ENCODE peak calls at places on chromosomes 11 and 22, in four cellular contexts. One of them, this sample, is unnamed.

GRCh38 chr11:63709336-63709735 is 28.0 kb downstream of the RTN3 start:
- DNase-seq in epithelial cell of esophagus: no peak
- DNase-seq in naive thymus-derived CD8-positive, alpha-beta T cell: no peak
- DNase-seq in EH: peak
- DNase-seq in this sample: no peak

GRCh38 chr11:129896062-129896461 is 684 bp upstream of the NFRKB start:
- DNase-seq in epithelial cell of esophagus: no peak
- DNase-seq in naive thymus-derived CD8-positive, alpha-beta T cell: no peak
- DNase-seq in EH: no peak
- DNase-seq in this sample: no peak

GRCh38 chr11:90241414-90241813 is 18.6 kb upstream of the CHORDC1 start:
- DNase-seq in EH: no peak
- DNase-seq in naive thymus-derived CD8-positive, alpha-beta T cell: no peak
- DNase-seq in epithelial cell of esophagus: peak
- DNase-seq in this sample: no peak

GRCh38 chr11:115616941-115617340 is 112.7 kb upstream of the CADM1 start:
- DNase-seq in epithelial cell of esophagus: no peak
- DNase-seq in naive thymus-derived CD8-positive, alpha-beta T cell: no peak
- DNase-seq in EH: peak
- DNase-seq in this sample: peak

GRCh38 chr22:49810363-49811013 is 17.2 kb downstream of the BRD1 start:
- DNase-seq in EH: peak
- DNase-seq in epithelial cell of esophagus: no peak
- DNase-seq in naive thymus-derived CD8-positive, alpha-beta T cell: no peak
- DNase-seq in this sample: peak

GRCh38 chr11:44112083-44112865 is 16.8 kb downstream of the EXT2 start:
- DNase-seq in EH: peak
- DNase-seq in naive thymus-derived CD8-positive, alpha-beta T cell: no peak
- DNase-seq in epithelial cell of esophagus: peak
- DNase-seq in this sample: peak

GRCh38 chr11:73379189-73379880 is 3.1 kb downstream of the RELT start:
- DNase-seq in EH: no peak
- DNase-seq in epithelial cell of esophagus: no peak
- DNase-seq in naive thymus-derived CD8-positive, alpha-beta T cell: no peak
- DNase-seq in this sample: no peak

GRCh38 chr11:121722431-121723256 is 269.9 kb upstream of the SORL1-AS1 start:
- DNase-seq in naive thymus-derived CD8-positive, alpha-beta T cell: no peak
- DNase-seq in epithelial cell of esophagus: peak
- DNase-seq in EH: peak
- DNase-seq in this sample: peak

GRCh38 chr11:79538775-79539174 is 97.9 kb upstream of the TENM4 start:
- DNase-seq in EH: no peak
- DNase-seq in naive thymus-derived CD8-positive, alpha-beta T cell: no peak
- DNase-seq in epithelial cell of esophagus: peak
- DNase-seq in this sample: no peak

GRCh38 chr11:98107736-98108135 is 913.0 kb upstream of the CNTN5 start:
- DNase-seq in epithelial cell of esophagus: no peak
- DNase-seq in naive thymus-derived CD8-positive, alpha-beta T cell: no peak
- DNase-seq in EH: no peak
- DNase-seq in this sample: no peak

GRCh38 chr11:96012086-96012824 is 88.3 kb upstream of the MTMR2 start:
- DNase-seq in naive thymus-derived CD8-positive, alpha-beta T cell: peak
- DNase-seq in EH: peak
- DNase-seq in epithelial cell of esophagus: peak
- DNase-seq in this sample: peak

GRCh38 chr11:62236187-62236586 is 5.9 kb upstream of the SCGB1D2 start:
- DNase-seq in epithelial cell of esophagus: no peak
- DNase-seq in naive thymus-derived CD8-positive, alpha-beta T cell: no peak
- DNase-seq in EH: no peak
- DNase-seq in this sample: no peak

GRCh38 chr22:26756675-26757293 is 99.4 kb downstream of the MIAT start:
- DNase-seq in naive thymus-derived CD8-positive, alpha-beta T cell: peak
- DNase-seq in epithelial cell of esophagus: peak
- DNase-seq in EH: peak
- DNase-seq in this sample: peak

GRCh38 chr11:46918087-46918751 is at the start of gene LRP4:
- DNase-seq in epithelial cell of esophagus: peak
- DNase-seq in EH: peak
- DNase-seq in naive thymus-derived CD8-positive, alpha-beta T cell: no peak
- DNase-seq in this sample: no peak

This sample was measured in AG10803.